ENCODE peak calls at places on chromosomes 13 and 19, in four cellular contexts. One of them, this sample, is unnamed.

GRCh38 chr13:41111454-41111853 is 21.1 kb downstream of the KBTBD6 start:
- DNase-seq in left ventricle myocardium inferior: no peak
- DNase-seq in upper lobe of right lung: no peak
- DNase-seq in activated CD8-positive, alpha-beta T cell treated with anti-CD3 and anti-CD28 coated beads for 36 hours: no peak
- DNase-seq in this sample: peak

GRCh38 chr19:2084993-2085720 is 11.0 kb downstream of the MOB3A start:
- DNase-seq in left ventricle myocardium inferior: peak
- DNase-seq in activated CD8-positive, alpha-beta T cell treated with anti-CD3 and anti-CD28 coated beads for 36 hours: peak
- DNase-seq in upper lobe of right lung: peak
- DNase-seq in this sample: peak

GRCh38 chr13:31920301-31920818 is 111.2 kb upstream of the FRY start:
- DNase-seq in upper lobe of right lung: no peak
- DNase-seq in left ventricle myocardium inferior: no peak
- DNase-seq in activated CD8-positive, alpha-beta T cell treated with anti-CD3 and anti-CD28 coated beads for 36 hours: no peak
- DNase-seq in this sample: no peak

GRCh38 chr13:110042253-110042652 is 255.9 kb upstream of the IRS2 start:
- DNase-seq in left ventricle myocardium inferior: no peak
- DNase-seq in activated CD8-positive, alpha-beta T cell treated with anti-CD3 and anti-CD28 coated beads for 36 hours: no peak
- DNase-seq in upper lobe of right lung: no peak
- DNase-seq in this sample: no peak

GRCh38 chr13:73754727-73755292 is 379.4 kb downstream of the KLF12 start:
- DNase-seq in upper lobe of right lung: no peak
- DNase-seq in activated CD8-positive, alpha-beta T cell treated with anti-CD3 and anti-CD28 coated beads for 36 hours: peak
- DNase-seq in left ventricle myocardium inferior: no peak
- DNase-seq in this sample: peak

GRCh38 chr19:16143399-16144215 is at the start of gene HSH2D:
- DNase-seq in activated CD8-positive, alpha-beta T cell treated with anti-CD3 and anti-CD28 coated beads for 36 hours: peak
- DNase-seq in left ventricle myocardium inferior: peak
- DNase-seq in upper lobe of right lung: peak
- DNase-seq in this sample: peak

GRCh38 chr13:52155177-52155576 is 4.2 kb downstream of the NEK3 start:
- DNase-seq in upper lobe of right lung: no peak
- DNase-seq in activated CD8-positive, alpha-beta T cell treated with anti-CD3 and anti-CD28 coated beads for 36 hours: no peak
- DNase-seq in left ventricle myocardium inferior: no peak
- DNase-seq in this sample: no peak

GRCh38 chr19:16121967-16122366 is 10.3 kb downstream of the RAB8A start:
- DNase-seq in activated CD8-positive, alpha-beta T cell treated with anti-CD3 and anti-CD28 coated beads for 36 hours: no peak
- DNase-seq in upper lobe of right lung: no peak
- DNase-seq in left ventricle myocardium inferior: no peak
- DNase-seq in this sample: peak

GRCh38 chr19:43438291-43439162 is 23.8 kb downstream of the TEX101 start:
- DNase-seq in upper lobe of right lung: no peak
- DNase-seq in left ventricle myocardium inferior: peak
- DNase-seq in activated CD8-positive, alpha-beta T cell treated with anti-CD3 and anti-CD28 coated beads for 36 hours: peak
- DNase-seq in this sample: peak

GRCh38 chr13:29165840-29166239 is 345.7 kb downstream of the MTUS2 start:
- DNase-seq in left ventricle myocardium inferior: no peak
- DNase-seq in activated CD8-positive, alpha-beta T cell treated with anti-CD3 and anti-CD28 coated beads for 36 hours: no peak
- DNase-seq in upper lobe of right lung: no peak
- DNase-seq in this sample: no peak

GRCh38 chr13:109840201-109840892 is 54.0 kb upstream of the IRS2 start:
- DNase-seq in left ventricle myocardium inferior: no peak
- DNase-seq in upper lobe of right lung: no peak
- DNase-seq in activated CD8-positive, alpha-beta T cell treated with anti-CD3 and anti-CD28 coated beads for 36 hours: peak
- DNase-seq in this sample: peak

GRCh38 chr13:112110479-112110878 is 43.5 kb downstream of the SOX1 start:
- DNase-seq in upper lobe of right lung: no peak
- DNase-seq in left ventricle myocardium inferior: no peak
- DNase-seq in activated CD8-positive, alpha-beta T cell treated with anti-CD3 and anti-CD28 coated beads for 36 hours: no peak
- DNase-seq in this sample: no peak

GRCh38 chr13:113209880-113210421 is 538 bp downstream of the CUL4A start:
- DNase-seq in left ventricle myocardium inferior: peak
- DNase-seq in upper lobe of right lung: peak
- DNase-seq in activated CD8-positive, alpha-beta T cell treated with anti-CD3 and anti-CD28 coated beads for 36 hours: peak
- DNase-seq in this sample: peak

GRCh38 chr13:110319774-110320509 is 12.9 kb downstream of the COL4A2 start:
- DNase-seq in upper lobe of right lung: no peak
- DNase-seq in left ventricle myocardium inferior: no peak
- DNase-seq in activated CD8-positive, alpha-beta T cell treated with anti-CD3 and anti-CD28 coated beads for 36 hours: peak
- DNase-seq in this sample: peak

GRCh38 chr13:90633849-90634248 is 713.6 kb upstream of the MIR17HG start:
- DNase-seq in activated CD8-positive, alpha-beta T cell treated with anti-CD3 and anti-CD28 coated beads for 36 hours: no peak
- DNase-seq in left ventricle myocardium inferior: no peak
- DNase-seq in upper lobe of right lung: no peak
- DNase-seq in this sample: no peak

GRCh38 chr13:114161644-114162532 is 17.2 kb upstream of the CFAP97D2 start:
- DNase-seq in left ventricle myocardium inferior: peak
- DNase-seq in activated CD8-positive, alpha-beta T cell treated with anti-CD3 and anti-CD28 coated beads for 36 hours: no peak
- DNase-seq in upper lobe of right lung: peak
- DNase-seq in this sample: peak

GRCh38 chr19:7516281-7516862 is 469 bp downstream of the ZNF358 start:
- DNase-seq in activated CD8-positive, alpha-beta T cell treated with anti-CD3 and anti-CD28 coated beads for 36 hours: no peak
- DNase-seq in left ventricle myocardium inferior: no peak
- DNase-seq in upper lobe of right lung: no peak
- DNase-seq in this sample: no peak

GRCh38 chr13:104006625-104007061 is 940.4 kb upstream of the SLC10A2 start:
- DNase-seq in left ventricle myocardium inferior: no peak
- DNase-seq in activated CD8-positive, alpha-beta T cell treated with anti-CD3 and anti-CD28 coated beads for 36 hours: no peak
- DNase-seq in upper lobe of right lung: no peak
- DNase-seq in this sample: peak

GRCh38 chr19:12918253-12918652 is 840 bp downstream of the SYCE2 start:
- DNase-seq in activated CD8-positive, alpha-beta T cell treated with anti-CD3 and anti-CD28 coated beads for 36 hours: no peak
- DNase-seq in left ventricle myocardium inferior: no peak
- DNase-seq in upper lobe of right lung: no peak
- DNase-seq in this sample: no peak

GRCh38 chr13:21395953-21396352 is 63.1 kb downstream of the ZDHHC20 start:
- DNase-seq in upper lobe of right lung: no peak
- DNase-seq in left ventricle myocardium inferior: no peak
- DNase-seq in activated CD8-positive, alpha-beta T cell treated with anti-CD3 and anti-CD28 coated beads for 36 hours: peak
- DNase-seq in this sample: no peak

GRCh38 chr13:111954681-111955411 is 112.1 kb upstream of the SOX1 start:
- DNase-seq in activated CD8-positive, alpha-beta T cell treated with anti-CD3 and anti-CD28 coated beads for 36 hours: no peak
- DNase-seq in left ventricle myocardium inferior: no peak
- DNase-seq in upper lobe of right lung: no peak
- DNase-seq in this sample: no peak

GRCh38 chr13:62357887-62358645 is 942.4 kb upstream of the PCDH20 start:
- DNase-seq in upper lobe of right lung: no peak
- DNase-seq in left ventricle myocardium inferior: no peak
- DNase-seq in activated CD8-positive, alpha-beta T cell treated with anti-CD3 and anti-CD28 coated beads for 36 hours: no peak
- DNase-seq in this sample: peak

GRCh38 chr19:28889941-28890645 is 322.9 kb downstream of the UQCRFS1 start:
- DNase-seq in upper lobe of right lung: no peak
- DNase-seq in activated CD8-positive, alpha-beta T cell treated with anti-CD3 and anti-CD28 coated beads for 36 hours: no peak
- DNase-seq in left ventricle myocardium inferior: no peak
- DNase-seq in this sample: no peak

GRCh38 chr13:51158923-51159322 is 47.8 kb upstream of the C13orf42 start:
- DNase-seq in left ventricle myocardium inferior: no peak
- DNase-seq in activated CD8-positive, alpha-beta T cell treated with anti-CD3 and anti-CD28 coated beads for 36 hours: peak
- DNase-seq in upper lobe of right lung: no peak
- DNase-seq in this sample: no peak

GRCh38 chr13:101514695-101515275 is 62.3 kb downstream of the ITGBL1 start:
- DNase-seq in left ventricle myocardium inferior: no peak
- DNase-seq in upper lobe of right lung: no peak
- DNase-seq in activated CD8-positive, alpha-beta T cell treated with anti-CD3 and anti-CD28 coated beads for 36 hours: peak
- DNase-seq in this sample: peak

GRCh38 chr13:112895521-112896465 is 73.2 kb upstream of the MCF2L start:
- DNase-seq in activated CD8-positive, alpha-beta T cell treated with anti-CD3 and anti-CD28 coated beads for 36 hours: no peak
- DNase-seq in upper lobe of right lung: no peak
- DNase-seq in left ventricle myocardium inferior: peak
- DNase-seq in this sample: no peak

GRCh38 chr19:55165952-55166529 is 372 bp downstream of the DNAAF3 start:
- DNase-seq in upper lobe of right lung: peak
- DNase-seq in left ventricle myocardium inferior: peak
- DNase-seq in activated CD8-positive, alpha-beta T cell treated with anti-CD3 and anti-CD28 coated beads for 36 hours: peak
- DNase-seq in this sample: peak

GRCh38 chr19:1265611-1266115 is 3.5 kb upstream of the CIRBP start:
- DNase-seq in activated CD8-positive, alpha-beta T cell treated with anti-CD3 and anti-CD28 coated beads for 36 hours: peak
- DNase-seq in left ventricle myocardium inferior: peak
- DNase-seq in upper lobe of right lung: peak
- DNase-seq in this sample: peak

GRCh38 chr13:82356667-82357066 is 1525.6 kb downstream of the SLITRK1 start:
- DNase-seq in upper lobe of right lung: no peak
- DNase-seq in left ventricle myocardium inferior: no peak
- DNase-seq in activated CD8-positive, alpha-beta T cell treated with anti-CD3 and anti-CD28 coated beads for 36 hours: no peak
- DNase-seq in this sample: no peak

GRCh38 chr13:110332750-110333149 is 25.7 kb downstream of the COL4A2 start:
- DNase-seq in upper lobe of right lung: no peak
- DNase-seq in left ventricle myocardium inferior: no peak
- DNase-seq in activated CD8-positive, alpha-beta T cell treated with anti-CD3 and anti-CD28 coated beads for 36 hours: no peak
- DNase-seq in this sample: no peak

GRCh38 chr19:56875717-56876116 is 35.2 kb upstream of the PEG3 start:
- DNase-seq in left ventricle myocardium inferior: no peak
- DNase-seq in activated CD8-positive, alpha-beta T cell treated with anti-CD3 and anti-CD28 coated beads for 36 hours: no peak
- DNase-seq in upper lobe of right lung: no peak
- DNase-seq in this sample: no peak
- TF ChIP-seq CTCF in left ventricle myocardium inferior: no peak
- TF ChIP-seq CTCF in activated CD8-positive, alpha-beta T cell treated with anti-CD3 and anti-CD28 coated beads for 36 hours: no peak
- TF ChIP-seq CTCF in upper lobe of right lung: no peak
- TF ChIP-seq CTCF in this sample: no peak

DNA sequence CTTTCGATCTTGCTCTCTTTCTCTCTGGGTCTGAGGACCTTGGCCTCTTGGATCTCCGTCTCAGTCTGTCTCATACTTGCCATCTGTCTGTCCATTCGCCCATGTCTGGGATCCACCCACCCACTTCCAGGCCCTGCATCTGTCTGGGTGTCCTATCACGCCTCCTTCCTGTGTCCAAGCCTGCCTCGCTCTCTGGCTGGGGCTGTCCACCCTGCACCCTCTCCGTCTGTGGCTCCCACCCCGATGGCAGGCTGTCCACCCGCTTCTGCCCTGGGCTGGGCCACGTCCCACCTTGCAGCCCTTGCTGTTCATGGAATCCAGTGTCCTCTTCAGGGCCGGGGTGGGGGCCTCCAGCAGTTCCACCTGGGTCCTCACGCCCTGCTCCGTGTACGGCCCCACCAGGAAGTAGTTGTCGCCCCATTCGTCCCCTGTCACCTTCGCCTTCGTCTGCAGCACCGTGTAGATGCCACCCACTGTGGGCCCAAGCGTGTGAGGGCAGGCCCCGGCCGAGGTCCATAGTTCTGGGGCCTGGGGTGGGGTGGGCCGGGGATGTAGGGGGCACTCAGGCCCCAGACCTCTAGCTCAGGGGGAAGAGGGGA is 2.0 kb downstream of the GYS1 start:
- DNase-seq in upper lobe of right lung: no peak
- DNase-seq in activated CD8-positive, alpha-beta T cell treated with anti-CD3 and anti-CD28 coated beads for 36 hours: no peak
- DNase-seq in left ventricle myocardium inferior: no peak
- DNase-seq in this sample: no peak
- TF ChIP-seq CTCF in upper lobe of right lung: no peak
- TF ChIP-seq CTCF in activated CD8-positive, alpha-beta T cell treated with anti-CD3 and anti-CD28 coated beads for 36 hours: no peak
- TF ChIP-seq CTCF in left ventricle myocardium inferior: no peak
- TF ChIP-seq CTCF in this sample: no peak

GRCh38 chr13:79548886-79549285 is 67.9 kb downstream of the NDFIP2 start:
- DNase-seq in upper lobe of right lung: no peak
- DNase-seq in activated CD8-positive, alpha-beta T cell treated with anti-CD3 and anti-CD28 coated beads for 36 hours: no peak
- DNase-seq in left ventricle myocardium inferior: no peak
- DNase-seq in this sample: peak
- TF ChIP-seq CTCF in upper lobe of right lung: peak
- TF ChIP-seq CTCF in activated CD8-positive, alpha-beta T cell treated with anti-CD3 and anti-CD28 coated beads for 36 hours: no peak
- TF ChIP-seq CTCF in left ventricle myocardium inferior: peak
- TF ChIP-seq CTCF in this sample: peak

DNA sequence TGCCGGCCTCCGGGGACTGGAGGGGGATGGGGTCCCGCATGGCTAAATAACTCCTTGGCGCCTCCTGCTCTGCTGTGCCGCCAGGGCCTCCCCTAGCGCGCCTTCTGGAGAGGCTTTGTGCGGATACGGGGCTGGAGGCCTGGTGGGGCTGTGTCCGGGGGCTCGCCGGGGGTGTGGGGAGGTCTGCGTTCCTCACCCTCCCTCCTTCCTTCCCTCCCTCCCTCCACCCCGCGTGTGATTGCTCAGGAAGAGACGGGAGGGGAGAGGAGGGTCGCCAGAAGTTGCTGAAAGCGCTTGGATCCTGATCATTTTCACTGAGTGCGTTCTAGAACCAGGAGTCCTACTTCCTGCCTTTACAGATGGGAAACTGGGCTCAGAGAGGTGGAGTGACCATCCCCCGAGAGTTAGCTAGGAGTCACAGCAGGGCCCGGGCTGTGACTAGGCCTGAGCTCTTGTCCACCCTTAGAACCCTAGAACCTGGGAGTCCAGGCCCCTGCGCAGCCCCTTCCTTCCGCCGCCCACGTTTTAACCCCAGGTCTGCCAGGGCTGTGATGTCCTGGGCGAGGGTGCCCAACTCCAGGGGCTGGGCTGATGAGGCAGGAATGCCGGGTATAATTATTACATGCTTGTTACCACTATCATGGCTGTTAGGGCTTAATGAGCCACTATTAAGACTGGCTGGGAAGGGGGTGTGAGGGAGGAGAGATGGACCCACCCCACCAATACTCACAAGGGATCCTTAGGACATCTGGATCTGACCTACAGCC is 782 bp upstream of the JUND start:
- DNase-seq in upper lobe of right lung: peak
- DNase-seq in activated CD8-positive, alpha-beta T cell treated with anti-CD3 and anti-CD28 coated beads for 36 hours: peak
- DNase-seq in left ventricle myocardium inferior: no peak
- DNase-seq in this sample: no peak
- TF ChIP-seq CTCF in upper lobe of right lung: no peak
- TF ChIP-seq CTCF in activated CD8-positive, alpha-beta T cell treated with anti-CD3 and anti-CD28 coated beads for 36 hours: no peak
- TF ChIP-seq CTCF in left ventricle myocardium inferior: no peak
- TF ChIP-seq CTCF in this sample: peak

GRCh38 chr13:35839746-35840273 is 291.4 kb downstream of the DCLK1 start:
- DNase-seq in upper lobe of right lung: no peak
- DNase-seq in left ventricle myocardium inferior: no peak
- DNase-seq in activated CD8-positive, alpha-beta T cell treated with anti-CD3 and anti-CD28 coated beads for 36 hours: no peak
- DNase-seq in this sample: no peak

GRCh38 chr13:35838356-35838755 is 292.8 kb downstream of the DCLK1 start:
- DNase-seq in upper lobe of right lung: no peak
- DNase-seq in left ventricle myocardium inferior: no peak
- DNase-seq in activated CD8-positive, alpha-beta T cell treated with anti-CD3 and anti-CD28 coated beads for 36 hours: no peak
- DNase-seq in this sample: peak

GRCh38 chr13:35836476-35836875 is 294.7 kb downstream of the DCLK1 start:
- DNase-seq in activated CD8-positive, alpha-beta T cell treated with anti-CD3 and anti-CD28 coated beads for 36 hours: no peak
- DNase-seq in upper lobe of right lung: no peak
- DNase-seq in left ventricle myocardium inferior: no peak
- DNase-seq in this sample: no peak

DNA sequence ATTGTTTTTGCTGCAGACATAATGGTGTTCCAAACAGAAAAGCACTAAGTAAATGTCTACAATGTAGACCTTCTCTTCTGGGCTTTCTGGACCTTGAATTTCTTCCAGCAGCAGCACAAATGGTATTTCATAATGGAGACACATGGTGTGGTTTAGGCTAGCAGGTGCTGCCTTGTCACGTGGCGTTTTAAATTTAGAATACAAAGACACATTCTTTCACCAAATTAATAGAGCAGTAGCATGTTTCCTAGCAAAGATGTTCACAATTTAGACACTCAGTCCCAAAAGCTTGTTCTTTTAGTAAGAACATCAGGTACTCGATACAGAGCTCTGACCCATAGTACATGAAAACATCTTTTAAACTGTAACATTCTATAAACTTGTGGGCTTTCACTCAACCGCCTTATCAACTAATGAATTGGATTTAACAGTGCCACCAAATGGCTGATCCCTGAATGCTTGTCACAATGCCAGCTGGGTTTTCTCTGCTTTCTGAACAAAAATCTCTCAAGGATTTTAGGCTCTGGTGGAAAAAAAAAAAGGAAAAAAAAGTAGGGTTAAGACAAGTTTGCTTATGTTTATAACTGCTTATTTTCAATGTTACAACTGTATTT is 290.1 kb downstream of the DCLK1 start:
- DNase-seq in activated CD8-positive, alpha-beta T cell treated with anti-CD3 and anti-CD28 coated beads for 36 hours: no peak
- DNase-seq in left ventricle myocardium inferior: no peak
- DNase-seq in upper lobe of right lung: no peak
- DNase-seq in this sample: no peak
- TF ChIP-seq CTCF in activated CD8-positive, alpha-beta T cell treated with anti-CD3 and anti-CD28 coated beads for 36 hours: no peak
- TF ChIP-seq CTCF in left ventricle myocardium inferior: no peak
- TF ChIP-seq CTCF in upper lobe of right lung: no peak
- TF ChIP-seq CTCF in this sample: no peak

GRCh38 chr13:43981091-43981490 is 101.4 kb downstream of the LACC1 start:
- DNase-seq in upper lobe of right lung: no peak
- DNase-seq in left ventricle myocardium inferior: no peak
- DNase-seq in activated CD8-positive, alpha-beta T cell treated with anti-CD3 and anti-CD28 coated beads for 36 hours: no peak
- DNase-seq in this sample: no peak
- TF ChIP-seq CTCF in upper lobe of right lung: no peak
- TF ChIP-seq CTCF in left ventricle myocardium inferior: no peak
- TF ChIP-seq CTCF in activated CD8-positive, alpha-beta T cell treated with anti-CD3 and anti-CD28 coated beads for 36 hours: no peak
- TF ChIP-seq CTCF in this sample: no peak